ENCODE peak calls at places on chromosome 18, in seven cellular contexts. A, L, P, T, S, D and Q are unnamed samples.

GRCh38 chr18:13051950-13052349 is 60.8 kb downstream of the CEP192 start:
- DNase-seq in L (peak), A (no peak), S (peak), D (peak), T (no peak), P (no peak), Q (no peak)

GRCh38 chr18:45626330-45627203 is 11.3 kb downstream of the SLC14A2 start:
- DNase-seq in A (peak), P (no peak), S (no peak), L (no peak), T (no peak), D (peak), Q (no peak)

GRCh38 chr18:31553800-31554199 is 37.9 kb upstream of the TTR start:
- DNase-seq in P (no peak), D (peak), A (peak), L (no peak), S (no peak), T (no peak), Q (no peak)

GRCh38 chr18:49476664-49477411 is 10.2 kb downstream of the C18orf32 start:
- DNase-seq in P (no peak), T (no peak), D (peak), A (peak), S (no peak), L (peak), Q (peak)

GRCh38 chr18:23071285-23071684 is 64.0 kb upstream of the CABLES1 start:
- DNase-seq in T (no peak), A (peak), P (peak), D (no peak), S (peak), L (peak), Q (no peak)

GRCh38 chr18:3596324-3597158 is 146.6 kb downstream of the TGIF1 start:
- DNase-seq in L (peak), P (peak), A (peak), S (peak), D (peak), T (peak), Q (no peak)

GRCh38 chr18:80044072-80044471 is 9.8 kb downstream of the RBFA start:
- DNase-seq in D (no peak), P (no peak), A (no peak), L (no peak), T (no peak), S (no peak), Q (no peak)

GRCh38 chr18:46711444-46711863 is 45.4 kb downstream of the ST8SIA5 start:
- DNase-seq in S (peak), D (no peak), P (peak), L (no peak), T (peak), A (no peak), Q (no peak)

GRCh38 chr18:10787293-10787901 is 261.6 kb downstream of the NAPG start:
- DNase-seq in L (peak), D (peak), S (peak), P (peak), A (peak), T (peak), Q (peak)

GRCh38 chr18:73636355-73636754 is 511.3 kb downstream of the FBXO15 start:
- DNase-seq in D (no peak), P (no peak), L (no peak), S (no peak), A (peak), T (peak), Q (no peak)

GRCh38 chr18:57802869-57803118 is 321 bp downstream of the ATP8B1 start:
- DNase-seq in T (no peak), L (no peak), S (no peak), P (no peak), A (no peak), D (no peak), Q (no peak)

GRCh38 chr18:51957001-51957400 is 383.0 kb upstream of the DCC start:
- DNase-seq in S (no peak), D (no peak), A (no peak), T (no peak), P (no peak), L (no peak), Q (no peak)

GRCh38 chr18:75183524-75183923 is 25.4 kb downstream of the PTGR3 start:
- DNase-seq in S (no peak), P (no peak), A (peak), D (peak), L (no peak), T (no peak), Q (no peak)

GRCh38 chr18:76475450-76476203 is 19.4 kb downstream of the ZNF516 start:
- DNase-seq in T (no peak), A (peak), P (no peak), S (no peak), L (no peak), D (no peak), Q (no peak)
- TF ChIP-seq CTCF in T (no peak), A (no peak), P (no peak), S (peak), L (no peak), D (peak), Q (peak)

DNA sequence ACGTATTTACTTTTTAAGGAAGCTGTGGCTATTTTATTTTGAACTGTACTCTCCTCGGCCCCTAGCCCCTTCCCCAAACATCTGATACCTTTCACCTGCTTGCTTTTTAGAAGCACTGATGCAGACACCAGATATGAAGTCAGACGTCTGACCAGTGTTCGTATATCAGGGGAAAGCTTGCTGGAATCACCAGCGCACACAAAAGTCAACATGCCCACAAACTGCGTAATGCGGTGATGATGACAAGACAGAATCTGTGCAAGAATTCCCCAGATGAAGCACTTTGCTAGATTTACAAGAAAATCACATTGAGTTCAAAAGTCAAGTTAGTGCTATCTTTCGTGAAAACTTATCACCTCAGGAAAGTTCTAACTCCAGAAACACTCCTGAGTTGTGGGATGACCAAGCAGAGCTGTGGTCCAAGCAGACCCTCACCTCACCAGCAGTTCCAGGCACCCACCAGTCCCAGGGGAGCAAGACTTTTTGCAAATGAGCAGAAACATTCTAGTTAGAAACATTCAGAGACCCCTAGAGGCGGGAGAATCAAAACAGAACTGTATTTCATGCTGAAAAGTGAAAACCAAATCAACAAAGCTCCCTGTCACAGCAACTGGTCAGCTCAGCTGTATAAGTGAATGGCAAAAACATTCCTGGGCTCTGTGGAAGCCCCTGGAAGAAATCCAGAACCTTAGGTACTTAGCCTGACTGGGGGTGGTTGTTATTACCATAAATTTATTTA is 55.7 kb downstream of the INO80C start:
- DNase-seq in P (no peak), T (no peak), A (peak), L (no peak), S (no peak), D (no peak), Q (no peak)
- TF ChIP-seq CTCF in P (no peak), T (no peak), A (peak), L (no peak), S (peak), D (no peak), Q (no peak)

GRCh38 chr18:8474661-8475060 is 134.6 kb upstream of the RAB12 start:
- DNase-seq in D (peak), P (no peak), A (no peak), T (no peak), S (no peak), L (no peak), Q (no peak)

GRCh38 chr18:8469793-8470192 is 139.4 kb upstream of the RAB12 start:
- DNase-seq in D (no peak), L (no peak), S (no peak), P (no peak), A (peak), T (no peak), Q (no peak)

GRCh38 chr18:8471373-8471772 is 137.9 kb upstream of the RAB12 start:
- DNase-seq in S (no peak), T (no peak), D (no peak), L (no peak), A (peak), P (no peak), Q (no peak)

GRCh38 chr18:8468911-8469310 is 140.3 kb upstream of the RAB12 start:
- DNase-seq in T (no peak), L (no peak), S (no peak), D (no peak), A (peak), P (peak), Q (no peak)
- TF ChIP-seq CTCF in T (no peak), L (no peak), S (no peak), D (no peak), A (no peak), P (no peak), Q (no peak)

GRCh38 chr18:26051845-26052244 is 38.6 kb downstream of the SS18 start:
- DNase-seq in D (no peak), P (no peak), T (no peak), L (no peak), S (no peak), A (no peak), Q (no peak)
- TF ChIP-seq CTCF in D (no peak), P (no peak), T (no peak), L (no peak), S (no peak), A (no peak), Q (no peak)

GRCh38 chr18:286515-287310 is 18.9 kb upstream of the THOC1 start:
- DNase-seq in D (peak), P (no peak), L (no peak), T (peak), A (peak), S (no peak), Q (peak)
- TF ChIP-seq CTCF in D (peak), P (peak), L (peak), T (peak), A (peak), S (peak), Q (peak)

DNA sequence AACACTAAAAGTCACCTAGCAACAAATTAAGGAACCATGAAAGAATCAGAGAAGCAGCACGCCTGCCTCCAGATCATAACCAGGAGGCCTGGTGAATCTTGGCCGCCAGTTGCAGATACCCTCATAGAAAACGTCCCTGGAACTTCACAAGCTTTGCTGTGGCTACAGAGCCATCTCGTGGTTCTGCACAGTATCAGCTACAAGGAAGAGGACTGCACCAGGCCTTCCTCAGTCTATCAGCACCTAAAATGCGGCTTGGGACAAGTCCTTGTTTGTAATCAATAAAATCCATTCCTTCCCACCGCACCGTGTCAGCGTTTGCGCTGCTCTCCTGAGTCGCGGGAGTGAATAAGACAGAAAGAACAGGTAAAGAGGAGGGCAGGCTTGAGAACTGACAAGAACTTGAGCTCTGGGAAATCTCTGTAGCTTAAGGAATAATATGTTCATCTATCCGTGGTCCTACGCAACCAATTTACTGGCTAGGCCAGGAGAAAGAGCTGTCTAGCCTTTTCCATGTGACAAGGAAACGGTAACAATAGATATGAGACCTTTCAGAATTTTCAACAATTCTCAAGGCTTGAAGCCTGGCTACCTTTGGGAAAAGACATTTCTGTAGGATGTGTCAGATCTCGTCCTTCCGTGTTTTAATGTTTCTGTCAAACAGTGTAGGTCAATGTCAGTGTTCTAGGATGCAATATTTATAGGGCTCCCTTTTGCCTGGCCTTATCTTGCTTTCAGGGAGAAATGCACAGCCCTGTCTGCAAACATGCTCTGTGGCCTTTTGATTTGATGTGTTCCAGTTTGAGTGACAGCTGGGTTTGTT is 128.5 kb upstream of the RAB12 start:
- DNase-seq in S (no peak), P (peak), T (peak), D (peak), L (no peak), A (peak), Q (peak)
- TF ChIP-seq CTCF in S (peak), P (peak), T (peak), D (peak), L (peak), A (peak), Q (peak)

DNA sequence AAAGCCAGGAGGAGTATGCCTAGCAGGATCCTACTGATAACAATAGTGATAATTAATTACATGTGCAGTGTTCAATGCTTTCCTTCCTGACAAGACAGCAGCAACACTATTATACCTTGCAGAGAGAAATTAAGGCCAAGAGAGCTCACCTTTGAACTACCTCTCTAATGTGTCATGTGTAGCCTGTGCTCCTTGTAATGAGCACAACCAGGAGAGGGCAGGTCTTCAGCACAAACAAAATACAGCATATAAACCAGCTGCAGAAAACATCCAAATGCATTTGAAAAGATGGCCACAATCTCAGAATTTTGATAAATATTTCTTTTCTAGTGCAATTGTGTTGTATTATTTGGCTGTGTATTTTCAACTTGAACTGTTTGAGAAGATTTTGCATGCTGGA is 1425.7 kb downstream of the DSC3 start:
- DNase-seq in A (no peak), S (no peak), T (no peak), L (no peak), D (no peak), P (no peak), Q (no peak)
- TF ChIP-seq CTCF in A (no peak), S (no peak), T (no peak), L (no peak), D (peak), P (no peak), Q (no peak)

DNA sequence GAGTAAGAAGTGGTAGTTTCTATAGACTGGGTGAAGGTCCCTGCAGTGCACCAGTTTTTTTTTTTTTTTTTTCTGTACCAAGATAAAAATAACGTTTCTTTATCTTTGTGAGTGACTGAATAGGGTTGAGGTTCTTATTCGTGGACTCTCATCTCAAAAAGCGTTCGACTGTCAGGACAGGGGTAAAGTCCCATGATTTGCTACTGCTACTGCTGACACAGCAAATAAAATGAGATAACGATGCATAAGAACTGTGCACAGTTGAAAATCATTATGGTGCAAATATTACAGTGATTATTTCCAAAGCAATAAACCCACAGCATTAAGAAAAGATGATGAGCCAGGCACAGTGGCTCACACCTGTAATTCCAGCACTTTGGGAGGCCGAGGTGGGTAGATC is 482.0 kb upstream of the CHST9 start:
- DNase-seq in A (no peak), D (no peak), T (no peak), S (no peak), L (no peak), P (no peak), Q (no peak)
- TF ChIP-seq CTCF in A (no peak), D (no peak), T (no peak), S (no peak), L (no peak), P (no peak), Q (no peak)

DNA sequence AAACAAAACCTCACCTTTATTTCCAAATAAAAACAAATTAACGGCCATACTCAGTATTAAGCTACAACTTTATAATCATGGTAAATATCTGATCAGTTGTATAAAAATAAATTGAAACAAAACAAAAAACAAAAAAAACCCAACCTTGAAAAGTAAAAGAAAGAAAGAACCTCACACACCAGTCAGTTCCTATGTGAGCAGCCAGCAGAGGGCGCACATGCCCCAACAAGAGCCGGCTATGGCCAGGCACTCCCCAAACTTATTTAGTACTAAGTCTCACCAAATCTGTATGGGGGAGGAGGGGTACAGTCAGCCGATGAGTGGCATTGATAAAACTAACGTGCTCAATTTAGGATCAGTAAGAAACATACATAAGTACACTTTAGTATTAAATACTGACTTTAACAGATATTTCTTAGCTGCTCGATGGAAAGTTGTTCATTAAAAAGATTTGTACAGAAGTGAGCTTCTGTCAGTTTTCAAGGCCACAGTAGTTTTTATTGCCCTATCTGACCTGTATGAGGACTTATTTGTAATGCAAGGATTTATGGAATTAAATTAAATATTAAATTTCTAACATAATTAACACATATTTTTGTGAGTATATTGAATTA is 172.6 kb downstream of the TCF4 start:
- DNase-seq in S (peak), D (peak), A (peak), L (peak), T (peak), P (peak), Q (no peak)
- TF ChIP-seq CTCF in S (peak), D (peak), A (peak), L (peak), T (peak), P (peak), Q (peak)

GRCh38 chr18:76621184-76621583 is 126.1 kb upstream of the ZNF516 start:
- DNase-seq in L (no peak), T (no peak), A (peak), D (no peak), P (no peak), S (no peak), Q (no peak)

GRCh38 chr18:76621782-76622495 is 126.9 kb upstream of the ZNF516 start:
- DNase-seq in A (peak), D (no peak), T (no peak), L (no peak), P (no peak), S (no peak), Q (no peak)

GRCh38 chr18:76619342-76620315 is 124.6 kb upstream of the ZNF516 start:
- DNase-seq in S (no peak), T (peak), P (peak), D (no peak), L (peak), A (peak), Q (peak)

GRCh38 chr18:76618721-76619120 is 123.7 kb upstream of the ZNF516 start:
- DNase-seq in A (no peak), P (no peak), T (no peak), L (no peak), D (no peak), S (no peak), Q (no peak)

DNA sequence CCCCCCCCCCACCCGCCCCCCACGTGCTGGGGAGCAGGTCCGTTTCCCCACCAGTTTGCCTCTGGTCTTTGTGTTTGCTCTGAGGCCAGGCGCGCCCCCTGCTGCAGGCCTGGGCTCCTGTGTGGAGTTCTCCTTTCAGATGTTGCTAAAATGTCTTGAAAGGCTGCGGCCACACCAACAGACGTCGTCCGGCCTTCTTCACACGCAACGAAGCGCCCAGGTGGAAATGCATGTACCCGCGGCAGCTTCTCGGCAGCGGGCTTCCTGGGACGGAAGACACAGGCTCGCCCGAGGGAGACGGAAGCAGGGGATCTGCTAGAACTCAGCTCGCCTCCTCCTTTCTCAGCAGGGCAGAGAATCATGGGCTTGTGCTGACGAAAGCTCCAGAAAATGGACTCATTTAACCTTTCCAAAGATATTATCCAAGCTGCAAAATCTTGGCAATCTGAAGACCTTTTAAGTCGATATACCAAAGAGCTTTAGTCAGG is 125.3 kb upstream of the ZNF516 start:
- DNase-seq in L (peak), T (peak), A (peak), S (peak), D (no peak), P (peak), Q (peak)
- TF ChIP-seq CTCF in L (no peak), T (peak), A (peak), S (peak), D (no peak), P (peak), Q (peak)